ENCODE peak calls at places on chromosomes 16 and 17, in four cellular contexts. P is HepG2, W is HCT116, Z is K562. K is an unnamed sample.

GRCh38 chr17:59287452-59287851 is 44.0 kb upstream of the YPEL2 start:
- DNase-seq in P (no peak), W (peak; percentile 27), Z (no peak), K (no peak)

GRCh38 chr17:44924107-44924544 is 8.8 kb upstream of the GFAP start:
- DNase-seq in P (no peak), W (no peak), Z (no peak), K (no peak)

GRCh38 chr17:74271902-74272563 is 2.0 kb upstream of the DNAI2 start:
- DNase-seq in P (no peak), W (no peak), Z (no peak), K (no peak)

GRCh38 chr16:47064775-47065174 is 79.0 kb downstream of the NETO2 start:
- DNase-seq in P (no peak), W (no peak), Z (no peak), K (no peak)

GRCh38 chr16:57889111-57889510 is 81.8 kb downstream of the CNGB1 start:
- DNase-seq in P (no peak), W (no peak), Z (no peak), K (no peak)

GRCh38 chr17:75447951-75448856 is 8.2 kb upstream of the TMEM94 start:
- DNase-seq in P (peak; percentile 50), W (no peak), Z (peak; percentile 38), K (no peak)

GRCh38 chr17:63837480-63837879 is 5.0 kb downstream of the SMARCD2 start:
- DNase-seq in P (no peak), W (no peak), Z (no peak), K (no peak)

GRCh38 chr17:64146418-64147109 is 16.6 kb upstream of the ERN1 start:
- DNase-seq in P (peak; percentile 52), W (no peak), Z (no peak), K (peak; percentile 73)

GRCh38 chr17:73669771-73670170 is 25.5 kb upstream of the SDK2 start:
- DNase-seq in P (no peak), W (no peak), Z (no peak), K (no peak)

GRCh38 chr17:4477286-4477791 is 21.3 kb upstream of the SPNS2 start:
- DNase-seq in P (no peak), W (no peak), Z (no peak), K (no peak)

GRCh38 chr17:59963738-59964454 is 644 bp downstream of the RNFT1 start:
- DNase-seq in P (peak; percentile 16), W (no peak), Z (peak; percentile 19), K (peak; percentile 62)

GRCh38 chr16:65572156-65572555 is 450.3 kb upstream of the CDH11 start:
- DNase-seq in P (no peak), W (no peak), Z (no peak), K (no peak)

GRCh38 chr17:75084039-75084660 is 3.6 kb upstream of the SLC16A5 start:
- DNase-seq in P (peak; percentile 96), W (no peak), Z (no peak), K (peak; percentile 60)

GRCh38 chr16:61432421-61432820 is 603.8 kb downstream of the CDH8 start:
- DNase-seq in P (no peak), W (no peak), Z (no peak), K (no peak)

GRCh38 chr17:82593590-82594087 is 54.6 kb downstream of the WDR45B start:
- DNase-seq in P (no peak), W (no peak), Z (no peak), K (peak; percentile 64)

GRCh38 chr16:81526199-81526598 is 81.6 kb downstream of the CMIP start:
- DNase-seq in P (no peak), W (no peak), Z (no peak), K (no peak)

GRCh38 chr16:20568404-20568803 is 7.8 kb downstream of the ACSM2B start:
- DNase-seq in P (no peak), W (no peak), Z (no peak), K (no peak)

GRCh38 chr17:66923881-66924280 is 40.6 kb upstream of the CACNG4 start:
- DNase-seq in P (peak; percentile 85), W (no peak), Z (no peak), K (no peak)

GRCh38 chr17:29444589-29444988 is 54.4 kb downstream of the TAOK1 start:
- DNase-seq in P (no peak), W (no peak), Z (no peak), K (no peak)

GRCh38 chr17:65893692-65894279 is 298.1 kb downstream of the CEP112 start:
- DNase-seq in P (no peak), W (no peak), Z (no peak), K (no peak)

GRCh38 chr16:12160249-12160648 is 183.7 kb downstream of the SNX29 start:
- DNase-seq in P (no peak), W (no peak), Z (no peak), K (no peak)

GRCh38 chr16:80968386-80969113 is 38.1 kb downstream of the CMC2 start:
- DNase-seq in P (no peak), W (no peak), Z (no peak), K (no peak)

GRCh38 chr16:49452108-49452507 is 78.5 kb downstream of the C16orf78 start:
- DNase-seq in P (no peak), W (no peak), Z (no peak), K (no peak)

GRCh38 chr16:26717826-26718225 is 348.9 kb upstream of the C16orf82 start:
- DNase-seq in P (no peak), W (no peak), Z (no peak), K (no peak)

GRCh38 chr17:76458580-76459490 is 5.9 kb upstream of the UBE2O start:
- DNase-seq in P (peak; percentile 71), W (peak; percentile 57), Z (peak; percentile 52), K (peak; percentile 79)

GRCh38 chr16:69930117-69930776 is 20.9 kb upstream of the CLEC18A start:
- DNase-seq in P (peak; percentile 76), W (peak; percentile 40), Z (peak; percentile 87), K (peak; percentile 85)

GRCh38 chr17:42142371-42142896 is 12.4 kb downstream of the RAB5C start:
- DNase-seq in P (no peak), W (no peak), Z (no peak), K (no peak)

GRCh38 chr16:78504391-78504945 is 405.0 kb downstream of the WWOX start:
- DNase-seq in P (no peak), W (no peak), Z (no peak), K (no peak)

GRCh38 chr16:84714028-84714427 is 14.2 kb downstream of the USP10 start:
- DNase-seq in P (no peak), W (no peak), Z (no peak), K (no peak)

GRCh38 chr17:50661348-50661747 is 26.7 kb downstream of the ABCC3 start:
- DNase-seq in P (no peak), W (no peak), Z (peak; percentile 48), K (no peak)

GRCh38 chr17:83202002-83203000 is 122.9 kb downstream of the METRNL start:
- DNase-seq in P (no peak), W (no peak), Z (no peak), K (no peak)

GRCh38 chr16:4500283-4500682 is 24.1 kb downstream of the HMOX2 start:
- DNase-seq in P (peak; percentile 39), W (peak; percentile 27), Z (no peak), K (no peak)
- TF ChIP-seq ELF1 in P (no peak), W (no peak), Z (no peak), K (no peak)

GRCh38 chr16:23027386-23027785 is 121.9 kb downstream of the USP31 start:
- DNase-seq in P (no peak), W (no peak), Z (no peak), K (no peak)
- TF ChIP-seq ELF1 in P (no peak), W (no peak), Z (no peak), K (no peak)

GRCh38 chr17:17128476-17129075 is 77.6 kb downstream of the PLD6 start:
- DNase-seq in P (no peak), W (no peak), Z (no peak), K (no peak)
- TF ChIP-seq ELF1 in P (no peak), W (no peak), Z (no peak), K (no peak)

GRCh38 chr17:14781123-14781522 is 480.2 kb downstream of the HS3ST3B1 start:
- DNase-seq in P (no peak), W (no peak), Z (no peak), K (no peak)

GRCh38 chr17:14780116-14780515 is 479.2 kb downstream of the HS3ST3B1 start:
- DNase-seq in P (no peak), W (no peak), Z (no peak), K (no peak)

GRCh38 chr17:14779236-14779635 is 478.4 kb downstream of the HS3ST3B1 start:
- DNase-seq in P (no peak), W (no peak), Z (no peak), K (no peak)

GRCh38 chr17:14790518-14790917 is 474.6 kb downstream of the PMP22 start:
- DNase-seq in P (no peak), W (no peak), Z (no peak), K (no peak)

GRCh38 chr17:14784997-14785696 is 480.0 kb downstream of the PMP22 start:
- DNase-seq in P (peak; percentile 47), W (no peak), Z (no peak), K (no peak)
- TF ChIP-seq ELF1 in P (no peak), W (no peak), Z (no peak), K (no peak)

GRCh38 chr16:31105677-31106213 is 2.4 kb upstream of the BCKDK start:
- DNase-seq in P (peak; percentile 79), W (no peak), Z (peak; percentile 87), K (peak; percentile 96)
- TF ChIP-seq ELF1 in P (peak; percentile 68), W (no peak), Z (no peak), K (no peak)

DNA sequence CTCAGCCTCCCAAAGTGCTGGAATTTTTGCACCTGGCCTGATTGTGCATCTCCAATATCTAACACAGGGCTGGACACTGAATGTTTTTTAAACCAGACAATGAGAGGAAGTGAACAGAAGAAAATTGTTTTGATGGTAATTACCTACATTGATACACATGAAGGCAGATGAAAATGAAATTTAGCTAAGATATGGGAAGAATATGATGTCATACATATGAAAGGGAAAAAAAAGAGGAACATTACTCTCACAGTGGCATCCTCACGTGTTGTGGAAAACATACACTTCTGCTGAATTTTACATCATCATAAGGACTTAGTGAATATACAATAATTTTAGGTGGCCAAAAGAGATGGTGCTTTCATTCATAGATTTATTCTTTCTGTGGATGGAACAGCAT is 111.7 kb downstream of the SYCE1L start:
- DNase-seq in P (no peak), W (no peak), Z (no peak), K (no peak)
- TF ChIP-seq ELF1 in P (no peak), W (no peak), Z (no peak), K (no peak)

K was measured in SK-N-SH.